ENCODE peak calls at places on chromosomes 6 and 20, in five cellular contexts. E is nucleus accumbens; B is activated CD8-positive, alpha-beta memory T cell treated with anti-CD3 and anti-CD28 coated beads, Interleukin-2, amount 10 ng/mL, durations not matched to agents 7 days and 5 days; J is activated naive CD8-positive, alpha-beta T cell treated with anti-CD3 and anti-CD28 coated beads for 36 hours; N is neural progenitor cell. A is an unnamed sample.

GRCh38 chr6:3635482-3635881 is 116.0 kb downstream of the PXDC1 start:
- DNase-seq in E (peak), B (no peak), J (no peak), N (no peak), A (no peak)

GRCh38 chr6:167568407-167569024 is 243.6 kb downstream of the TTLL2 start:
- DNase-seq in E (no peak), B (no peak), J (no peak), N (no peak), A (no peak)

GRCh38 chr6:33004940-33005339 is 4.5 kb downstream of the HLA-DOA start:
- DNase-seq in E (no peak), B (no peak), J (no peak), N (no peak), A (no peak)

GRCh38 chr6:6221829-6222535 is 98.5 kb downstream of the F13A1 start:
- DNase-seq in E (no peak), B (no peak), J (peak), N (peak), A (no peak)

GRCh38 chr6:16759181-16759645 is 2.0 kb downstream of the ATXN1 start:
- DNase-seq in E (no peak), B (no peak), J (no peak), N (peak), A (no peak)

GRCh38 chr6:121592955-121593665 is 157.7 kb downstream of the GJA1 start:
- DNase-seq in E (no peak), B (no peak), J (no peak), N (no peak), A (no peak)

GRCh38 chr6:14676084-14676483 is 558.5 kb downstream of the CD83 start:
- DNase-seq in E (no peak), B (no peak), J (no peak), N (no peak), A (no peak)

GRCh38 chr20:57792386-57793095 is 82.7 kb upstream of the PMEPA1 start:
- DNase-seq in E (no peak), B (no peak), J (no peak), N (no peak), A (no peak)

GRCh38 chr6:14863896-14864850 is 381.7 kb upstream of the JARID2 start:
- DNase-seq in E (no peak), B (no peak), J (no peak), N (peak), A (no peak)

GRCh38 chr6:15644904-15645303 is 17.9 kb downstream of the DTNBP1 start:
- DNase-seq in E (no peak), B (no peak), J (no peak), N (no peak), A (no peak)

GRCh38 chr20:19802492-19803158 is 44.6 kb downstream of the RIN2 start:
- DNase-seq in E (no peak), B (no peak), J (no peak), N (peak), A (no peak)

GRCh38 chr6:116682334-116682712 is 1.3 kb downstream of the KPNA5 start:
- DNase-seq in E (no peak), B (peak), J (peak), N (peak), A (peak)

GRCh38 chr6:122616877-122617276 is 6.7 kb downstream of the PKIB start:
- DNase-seq in E (no peak), B (no peak), J (no peak), N (no peak), A (no peak)

GRCh38 chr6:101296184-101296583 is 97.3 kb upstream of the GRIK2 start:
- DNase-seq in E (no peak), B (no peak), J (no peak), N (no peak), A (no peak)

GRCh38 chr20:2217857-2218529 is 77.8 kb upstream of the TGM3 start:
- DNase-seq in E (no peak), B (no peak), J (peak), N (no peak), A (no peak)

GRCh38 chr20:56018750-56019149 is 13.4 kb upstream of the CBLN4 start:
- DNase-seq in E (no peak), B (no peak), J (no peak), N (no peak), A (no peak)

GRCh38 chr20:19658137-19658536 is 99.9 kb upstream of the RIN2 start:
- DNase-seq in E (no peak), B (no peak), J (no peak), N (no peak), A (no peak)

GRCh38 chr6:169969372-169970099 is 218.1 kb downstream of the ERMARD start:
- DNase-seq in E (no peak), B (no peak), J (no peak), N (no peak), A (no peak)

GRCh38 chr20:33234050-33234449 is 1.7 kb upstream of the BPIFA1 start:
- DNase-seq in E (no peak), B (no peak), J (no peak), N (no peak), A (no peak)

GRCh38 chr6:146339716-146340115 is 203.9 kb upstream of the RAB32 start:
- DNase-seq in E (no peak), B (no peak), J (no peak), N (no peak), A (no peak)

GRCh38 chr6:25450469-25451198 is 171.5 kb downstream of the CARMIL1 start:
- DNase-seq in E (no peak), B (no peak), J (no peak), N (no peak), A (no peak)

A was measured in activated CD8-positive, alpha-beta T cell treated with anti-CD3 and anti-CD28 coated beads, Interleukin-2, amount 10 ng/mL, durations not matched to agents 7 days and 5 days.